ENCODE peak calls at places on chromosomes 2 and 18, in four cellular contexts. B, A, M and F are unnamed samples.

GRCh38 chr2:212042562-212042961 is 496.0 kb downstream of the ERBB4 start:
- DNase-seq in B (no peak), A (no peak), M (no peak), F (no peak)

GRCh38 chr18:36623681-36624080 is 205.1 kb downstream of the TPGS2 start:
- DNase-seq in B (no peak), A (no peak), M (no peak), F (no peak)

GRCh38 chr18:10142496-10143160 is 228.8 kb downstream of the VAPA start:
- DNase-seq in B (no peak), A (no peak), M (no peak), F (peak)

GRCh38 chr2:54613794-54614257 is 109.6 kb upstream of the EML6 start:
- DNase-seq in B (no peak), A (no peak), M (peak), F (no peak)

GRCh38 chr2:152486737-152487063 is 151.7 kb downstream of the FMNL2 start:
- DNase-seq in B (no peak), A (no peak), M (no peak), F (no peak)

GRCh38 chr2:46299365-46300263 is 2.4 kb downstream of the EPAS1 start:
- DNase-seq in B (no peak), A (peak), M (peak), F (peak)

GRCh38 chr2:210553371-210553770 is 3.0 kb upstream of the CPS1 start:
- DNase-seq in B (no peak), A (no peak), M (no peak), F (no peak)

GRCh38 chr2:238852186-238852869 is 4.4 kb downstream of the TWIST2 start:
- DNase-seq in B (no peak), A (no peak), M (no peak), F (no peak)

GRCh38 chr2:42009657-42010580 is 37.9 kb upstream of the PKDCC start:
- DNase-seq in B (no peak), A (no peak), M (no peak), F (no peak)

GRCh38 chr2:151827564-151828142 is 568 bp downstream of the ARL5A start:
- DNase-seq in B (peak), A (no peak), M (peak), F (peak)

GRCh38 chr2:238119756-238120462 is 18.6 kb upstream of the KLHL30 start:
- DNase-seq in B (no peak), A (no peak), M (no peak), F (peak)

GRCh38 chr2:221571108-221571390 is 1.1 kb downstream of the EPHA4 start:
- DNase-seq in B (no peak), A (no peak), M (no peak), F (peak)

GRCh38 chr2:189648846-189649529 is 12.3 kb upstream of the ASNSD1 start:
- DNase-seq in B (no peak), A (no peak), M (no peak), F (no peak)

GRCh38 chr18:63788447-63789096 is 13.4 kb downstream of the SERPINB7 start:
- DNase-seq in B (peak), A (no peak), M (no peak), F (no peak)

GRCh38 chr2:241217320-241218031 is 29.0 kb downstream of the ANO7 start:
- DNase-seq in B (no peak), A (peak), M (peak), F (peak)

GRCh38 chr2:68466361-68466777 is 725 bp downstream of the FBXO48 start:
- DNase-seq in B (peak), A (no peak), M (peak), F (no peak)

GRCh38 chr2:10770956-10771750 is 41.4 kb downstream of the PDIA6 start:
- DNase-seq in B (no peak), A (no peak), M (no peak), F (no peak)

GRCh38 chr2:60961457-60961856 is 56.1 kb upstream of the PEX13 start:
- DNase-seq in B (no peak), A (no peak), M (no peak), F (no peak)

GRCh38 chr2:239013670-239013960 is 165.7 kb downstream of the TWIST2 start:
- DNase-seq in B (no peak), A (no peak), M (no peak), F (no peak)

GRCh38 chr2:170530284-170530745 is 184.8 kb upstream of the SP5 start:
- DNase-seq in B (no peak), A (peak), M (peak), F (peak)

GRCh38 chr18:48670751-48671560 is 132.1 kb downstream of the CTIF start:
- DNase-seq in B (no peak), A (peak), M (no peak), F (no peak)

GRCh38 chr2:154639997-154640396 is 58.5 kb upstream of the KCNJ3 start:
- DNase-seq in B (no peak), A (no peak), M (no peak), F (no peak)

GRCh38 chr2:119008108-119008507 is 66.1 kb downstream of the MARCO start:
- DNase-seq in B (no peak), A (no peak), M (no peak), F (no peak)

GRCh38 chr2:33123216-33123615 is 176.5 kb downstream of the LTBP1 start:
- DNase-seq in B (no peak), A (no peak), M (no peak), F (no peak)

GRCh38 chr2:99615247-99615771 is 125.5 kb upstream of the REV1 start:
- DNase-seq in B (no peak), A (no peak), M (no peak), F (no peak)

GRCh38 chr2:156436477-156437085 is 402 bp downstream of the GPD2 start:
- DNase-seq in B (no peak), A (no peak), M (peak), F (no peak)

GRCh38 chr18:45335644-45336043 is 279.6 kb upstream of the SLC14A2 start:
- DNase-seq in B (no peak), A (no peak), M (no peak), F (no peak)

GRCh38 chr2:61268249-61268648 is 106.3 kb downstream of the C2orf74 start:
- DNase-seq in B (no peak), A (no peak), M (no peak), F (no peak)

GRCh38 chr2:146544701-146545100 is 1300.1 kb upstream of the ACVR2A start:
- DNase-seq in B (no peak), A (no peak), M (no peak), F (no peak)

GRCh38 chr2:127681976-127682857 is 6.9 kb upstream of the LIMS2 start:
- DNase-seq in B (no peak), A (no peak), M (no peak), F (no peak)

GRCh38 chr2:2812117-2812516 is 481.0 kb upstream of the MYT1L start:
- DNase-seq in B (no peak), A (no peak), M (no peak), F (no peak)

GRCh38 chr18:55236150-55236931 is 277.1 kb upstream of the CCDC68 start:
- DNase-seq in B (no peak), A (no peak), M (no peak), F (peak)

GRCh38 chr18:3870914-3871313 is 420.9 kb downstream of the TGIF1 start:
- DNase-seq in B (no peak), A (no peak), M (no peak), F (no peak)

GRCh38 chr2:188609321-188610049 is 317.8 kb downstream of the GULP1 start:
- DNase-seq in B (no peak), A (no peak), M (no peak), F (no peak)

GRCh38 chr2:237704476-237705224 is 77.3 kb downstream of the LRRFIP1 start:
- DNase-seq in B (no peak), A (no peak), M (peak), F (no peak)

GRCh38 chr2:126790987-126791780 is 107.5 kb upstream of the TEX51 start:
- DNase-seq in B (no peak), A (peak), M (no peak), F (no peak)

GRCh38 chr2:110815938-110816337 is 83.6 kb downstream of the ACOXL start:
- DNase-seq in B (no peak), A (no peak), M (no peak), F (no peak)